ENCODE peak calls at places on chromosomes 5 and 9, in ten cellular contexts. One of them, this sample, is unnamed.

GRCh38 chr5:140311011-140311467 is 8.1 kb upstream of the PFDN1 start:
- DNase-seq in nephron progenitor cell: no peak
- DNase-seq in non-pigmented ciliary epithelial cell: peak; percentile 85
- DNase-seq in DMS 273 treated with DMSO at 0.1 percent for 48 hours: no peak
- DNase-seq in endothelial cell: no peak
- DNase-seq in effector memory CD8-positive, alpha-beta T cell: no peak
- DNase-seq in activated CD4-positive, alpha-beta T cell treated with anti-CD3 and anti-CD28 coated beads, Interleukin-2, amount 50 U/mL, for 1 hour: no peak
- DNase-seq in effector CD8-positive, alpha-beta T cell: no peak
- DNase-seq in epithelial cell of esophagus: peak; percentile 82
- DNase-seq in brain microvascular endothelial cell: peak; percentile 96
- DNase-seq in this sample: no peak

GRCh38 chr5:170541146-170541769 is 37.4 kb downstream of the KCNIP1 start:
- DNase-seq in nephron progenitor cell: no peak
- DNase-seq in effector CD8-positive, alpha-beta T cell: no peak
- DNase-seq in endothelial cell: no peak
- DNase-seq in epithelial cell of esophagus: no peak
- DNase-seq in DMS 273 treated with DMSO at 0.1 percent for 48 hours: no peak
- DNase-seq in brain microvascular endothelial cell: no peak
- DNase-seq in activated CD4-positive, alpha-beta T cell treated with anti-CD3 and anti-CD28 coated beads, Interleukin-2, amount 50 U/mL, for 1 hour: no peak
- DNase-seq in effector memory CD8-positive, alpha-beta T cell: no peak
- DNase-seq in non-pigmented ciliary epithelial cell: no peak
- DNase-seq in this sample: no peak

GRCh38 chr9:83231039-83231438 is 168.1 kb upstream of the RASEF start:
- DNase-seq in brain microvascular endothelial cell: no peak
- DNase-seq in DMS 273 treated with DMSO at 0.1 percent for 48 hours: no peak
- DNase-seq in endothelial cell: peak; percentile 15
- DNase-seq in effector memory CD8-positive, alpha-beta T cell: no peak
- DNase-seq in activated CD4-positive, alpha-beta T cell treated with anti-CD3 and anti-CD28 coated beads, Interleukin-2, amount 50 U/mL, for 1 hour: no peak
- DNase-seq in non-pigmented ciliary epithelial cell: no peak
- DNase-seq in epithelial cell of esophagus: peak; percentile 71
- DNase-seq in effector CD8-positive, alpha-beta T cell: no peak
- DNase-seq in nephron progenitor cell: no peak
- DNase-seq in this sample: no peak

GRCh38 chr9:36486933-36487481 is 85.7 kb upstream of the MELK start:
- DNase-seq in non-pigmented ciliary epithelial cell: no peak
- DNase-seq in brain microvascular endothelial cell: peak; percentile 6
- DNase-seq in nephron progenitor cell: peak; percentile 65
- DNase-seq in DMS 273 treated with DMSO at 0.1 percent for 48 hours: no peak
- DNase-seq in activated CD4-positive, alpha-beta T cell treated with anti-CD3 and anti-CD28 coated beads, Interleukin-2, amount 50 U/mL, for 1 hour: peak; percentile 27
- DNase-seq in effector CD8-positive, alpha-beta T cell: peak; percentile 31
- DNase-seq in effector memory CD8-positive, alpha-beta T cell: peak; percentile 33
- DNase-seq in endothelial cell: peak; percentile 66
- DNase-seq in epithelial cell of esophagus: no peak
- DNase-seq in this sample: peak; percentile 60

GRCh38 chr9:35835216-35835604 is 6.2 kb downstream of the TMEM8B start:
- DNase-seq in brain microvascular endothelial cell: no peak
- DNase-seq in nephron progenitor cell: no peak
- DNase-seq in endothelial cell: no peak
- DNase-seq in activated CD4-positive, alpha-beta T cell treated with anti-CD3 and anti-CD28 coated beads, Interleukin-2, amount 50 U/mL, for 1 hour: no peak
- DNase-seq in non-pigmented ciliary epithelial cell: no peak
- DNase-seq in DMS 273 treated with DMSO at 0.1 percent for 48 hours: no peak
- DNase-seq in epithelial cell of esophagus: peak; percentile 19
- DNase-seq in effector memory CD8-positive, alpha-beta T cell: no peak
- DNase-seq in effector CD8-positive, alpha-beta T cell: no peak
- DNase-seq in this sample: peak; percentile 59

GRCh38 chr5:21680661-21681060 is 1172.5 kb downstream of the CDH12 start:
- DNase-seq in epithelial cell of esophagus: peak; percentile 63
- DNase-seq in effector memory CD8-positive, alpha-beta T cell: no peak
- DNase-seq in brain microvascular endothelial cell: no peak
- DNase-seq in DMS 273 treated with DMSO at 0.1 percent for 48 hours: no peak
- DNase-seq in activated CD4-positive, alpha-beta T cell treated with anti-CD3 and anti-CD28 coated beads, Interleukin-2, amount 50 U/mL, for 1 hour: no peak
- DNase-seq in nephron progenitor cell: no peak
- DNase-seq in effector CD8-positive, alpha-beta T cell: no peak
- DNase-seq in non-pigmented ciliary epithelial cell: no peak
- DNase-seq in endothelial cell: no peak
- DNase-seq in this sample: no peak

GRCh38 chr5:135238622-135239460 is 160.2 kb downstream of the MACROH2A1 start:
- DNase-seq in nephron progenitor cell: peak; percentile 53
- DNase-seq in activated CD4-positive, alpha-beta T cell treated with anti-CD3 and anti-CD28 coated beads, Interleukin-2, amount 50 U/mL, for 1 hour: no peak
- DNase-seq in DMS 273 treated with DMSO at 0.1 percent for 48 hours: no peak
- DNase-seq in brain microvascular endothelial cell: no peak
- DNase-seq in effector memory CD8-positive, alpha-beta T cell: no peak
- DNase-seq in epithelial cell of esophagus: no peak
- DNase-seq in effector CD8-positive, alpha-beta T cell: no peak
- DNase-seq in endothelial cell: no peak
- DNase-seq in non-pigmented ciliary epithelial cell: no peak
- DNase-seq in this sample: no peak

GRCh38 chr5:124457901-124458300 is 288.5 kb downstream of the ZNF608 start:
- DNase-seq in effector memory CD8-positive, alpha-beta T cell: no peak
- DNase-seq in endothelial cell: no peak
- DNase-seq in DMS 273 treated with DMSO at 0.1 percent for 48 hours: no peak
- DNase-seq in activated CD4-positive, alpha-beta T cell treated with anti-CD3 and anti-CD28 coated beads, Interleukin-2, amount 50 U/mL, for 1 hour: no peak
- DNase-seq in non-pigmented ciliary epithelial cell: no peak
- DNase-seq in brain microvascular endothelial cell: no peak
- DNase-seq in epithelial cell of esophagus: no peak
- DNase-seq in nephron progenitor cell: no peak
- DNase-seq in effector CD8-positive, alpha-beta T cell: no peak
- DNase-seq in this sample: no peak

GRCh38 chr9:8800196-8800595 is 1000.6 kb upstream of the DMAC1 start:
- DNase-seq in effector CD8-positive, alpha-beta T cell: no peak
- DNase-seq in DMS 273 treated with DMSO at 0.1 percent for 48 hours: no peak
- DNase-seq in effector memory CD8-positive, alpha-beta T cell: no peak
- DNase-seq in brain microvascular endothelial cell: no peak
- DNase-seq in non-pigmented ciliary epithelial cell: no peak
- DNase-seq in nephron progenitor cell: no peak
- DNase-seq in activated CD4-positive, alpha-beta T cell treated with anti-CD3 and anti-CD28 coated beads, Interleukin-2, amount 50 U/mL, for 1 hour: no peak
- DNase-seq in endothelial cell: no peak
- DNase-seq in epithelial cell of esophagus: no peak
- DNase-seq in this sample: no peak

GRCh38 chr9:2824564-2824963 is 19.3 kb downstream of the PUM3 start:
- DNase-seq in effector CD8-positive, alpha-beta T cell: no peak
- DNase-seq in epithelial cell of esophagus: no peak
- DNase-seq in nephron progenitor cell: peak; percentile 28
- DNase-seq in DMS 273 treated with DMSO at 0.1 percent for 48 hours: no peak
- DNase-seq in effector memory CD8-positive, alpha-beta T cell: no peak
- DNase-seq in activated CD4-positive, alpha-beta T cell treated with anti-CD3 and anti-CD28 coated beads, Interleukin-2, amount 50 U/mL, for 1 hour: no peak
- DNase-seq in brain microvascular endothelial cell: no peak
- DNase-seq in non-pigmented ciliary epithelial cell: no peak
- DNase-seq in endothelial cell: peak; percentile 48
- DNase-seq in this sample: peak; percentile 39

GRCh38 chr5:176173647-176174046 is 64.6 kb upstream of the SIMC1 start:
- DNase-seq in activated CD4-positive, alpha-beta T cell treated with anti-CD3 and anti-CD28 coated beads, Interleukin-2, amount 50 U/mL, for 1 hour: no peak
- DNase-seq in non-pigmented ciliary epithelial cell: no peak
- DNase-seq in effector memory CD8-positive, alpha-beta T cell: no peak
- DNase-seq in brain microvascular endothelial cell: no peak
- DNase-seq in DMS 273 treated with DMSO at 0.1 percent for 48 hours: no peak
- DNase-seq in epithelial cell of esophagus: no peak
- DNase-seq in nephron progenitor cell: no peak
- DNase-seq in effector CD8-positive, alpha-beta T cell: no peak
- DNase-seq in endothelial cell: no peak
- DNase-seq in this sample: no peak

GRCh38 chr5:72478684-72479083 is 28.5 kb downstream of the ZNF366 start:
- DNase-seq in DMS 273 treated with DMSO at 0.1 percent for 48 hours: no peak
- DNase-seq in endothelial cell: no peak
- DNase-seq in brain microvascular endothelial cell: no peak
- DNase-seq in epithelial cell of esophagus: no peak
- DNase-seq in nephron progenitor cell: no peak
- DNase-seq in effector CD8-positive, alpha-beta T cell: no peak
- DNase-seq in non-pigmented ciliary epithelial cell: no peak
- DNase-seq in activated CD4-positive, alpha-beta T cell treated with anti-CD3 and anti-CD28 coated beads, Interleukin-2, amount 50 U/mL, for 1 hour: no peak
- DNase-seq in effector memory CD8-positive, alpha-beta T cell: no peak
- DNase-seq in this sample: no peak

GRCh38 chr5:168552146-168552545 is 23.0 kb downstream of the FBLL1 start:
- DNase-seq in epithelial cell of esophagus: no peak
- DNase-seq in DMS 273 treated with DMSO at 0.1 percent for 48 hours: no peak
- DNase-seq in effector CD8-positive, alpha-beta T cell: no peak
- DNase-seq in activated CD4-positive, alpha-beta T cell treated with anti-CD3 and anti-CD28 coated beads, Interleukin-2, amount 50 U/mL, for 1 hour: no peak
- DNase-seq in brain microvascular endothelial cell: peak; percentile 88
- DNase-seq in non-pigmented ciliary epithelial cell: peak; percentile 86
- DNase-seq in endothelial cell: no peak
- DNase-seq in effector memory CD8-positive, alpha-beta T cell: no peak
- DNase-seq in nephron progenitor cell: no peak
- DNase-seq in this sample: no peak

GRCh38 chr5:150918613-150919012 is 13.8 kb upstream of the ZNF300 start:
- DNase-seq in epithelial cell of esophagus: no peak
- DNase-seq in nephron progenitor cell: no peak
- DNase-seq in effector CD8-positive, alpha-beta T cell: no peak
- DNase-seq in endothelial cell: no peak
- DNase-seq in brain microvascular endothelial cell: no peak
- DNase-seq in activated CD4-positive, alpha-beta T cell treated with anti-CD3 and anti-CD28 coated beads, Interleukin-2, amount 50 U/mL, for 1 hour: no peak
- DNase-seq in DMS 273 treated with DMSO at 0.1 percent for 48 hours: no peak
- DNase-seq in effector memory CD8-positive, alpha-beta T cell: no peak
- DNase-seq in non-pigmented ciliary epithelial cell: peak; percentile 15
- DNase-seq in this sample: no peak

GRCh38 chr9:36725777-36726356 is 153.2 kb downstream of the MELK start:
- DNase-seq in effector CD8-positive, alpha-beta T cell: no peak
- DNase-seq in endothelial cell: no peak
- DNase-seq in nephron progenitor cell: peak; percentile 38
- DNase-seq in effector memory CD8-positive, alpha-beta T cell: no peak
- DNase-seq in brain microvascular endothelial cell: no peak
- DNase-seq in non-pigmented ciliary epithelial cell: no peak
- DNase-seq in DMS 273 treated with DMSO at 0.1 percent for 48 hours: no peak
- DNase-seq in activated CD4-positive, alpha-beta T cell treated with anti-CD3 and anti-CD28 coated beads, Interleukin-2, amount 50 U/mL, for 1 hour: no peak
- DNase-seq in epithelial cell of esophagus: no peak
- DNase-seq in this sample: no peak

GRCh38 chr5:14743601-14744295 is 79.2 kb downstream of the OTULIN start:
- DNase-seq in effector memory CD8-positive, alpha-beta T cell: no peak
- DNase-seq in epithelial cell of esophagus: no peak
- DNase-seq in non-pigmented ciliary epithelial cell: peak; percentile 24
- DNase-seq in effector CD8-positive, alpha-beta T cell: no peak
- DNase-seq in nephron progenitor cell: no peak
- DNase-seq in brain microvascular endothelial cell: peak; percentile 49
- DNase-seq in DMS 273 treated with DMSO at 0.1 percent for 48 hours: no peak
- DNase-seq in activated CD4-positive, alpha-beta T cell treated with anti-CD3 and anti-CD28 coated beads, Interleukin-2, amount 50 U/mL, for 1 hour: no peak
- DNase-seq in endothelial cell: no peak
- DNase-seq in this sample: no peak

GRCh38 chr5:73419414-73420390 is 28.9 kb downstream of the FOXD1 start:
- DNase-seq in effector CD8-positive, alpha-beta T cell: no peak
- DNase-seq in endothelial cell: peak; percentile 34
- DNase-seq in non-pigmented ciliary epithelial cell: no peak
- DNase-seq in activated CD4-positive, alpha-beta T cell treated with anti-CD3 and anti-CD28 coated beads, Interleukin-2, amount 50 U/mL, for 1 hour: no peak
- DNase-seq in effector memory CD8-positive, alpha-beta T cell: no peak
- DNase-seq in DMS 273 treated with DMSO at 0.1 percent for 48 hours: no peak
- DNase-seq in epithelial cell of esophagus: peak; percentile 23
- DNase-seq in brain microvascular endothelial cell: peak; percentile 45
- DNase-seq in nephron progenitor cell: peak; percentile 82
- DNase-seq in this sample: no peak

GRCh38 chr9:16825364-16825763 is 45.1 kb downstream of the BNC2 start:
- DNase-seq in DMS 273 treated with DMSO at 0.1 percent for 48 hours: no peak
- DNase-seq in brain microvascular endothelial cell: no peak
- DNase-seq in effector CD8-positive, alpha-beta T cell: no peak
- DNase-seq in effector memory CD8-positive, alpha-beta T cell: no peak
- DNase-seq in nephron progenitor cell: no peak
- DNase-seq in epithelial cell of esophagus: no peak
- DNase-seq in endothelial cell: no peak
- DNase-seq in non-pigmented ciliary epithelial cell: no peak
- DNase-seq in activated CD4-positive, alpha-beta T cell treated with anti-CD3 and anti-CD28 coated beads, Interleukin-2, amount 50 U/mL, for 1 hour: no peak
- DNase-seq in this sample: no peak